ENCODE peak calls at places on chromosomes 6 and 20, in six cellular contexts. T is ovary, Y is brain microvascular endothelial cell, L is astrocyte of the cerebellum, K is cardiac fibroblast, Q is stomach. I is an unnamed sample.

GRCh38 chr6:152318278-152318677 is 318.9 kb downstream of the SYNE1 start:
- DNase-seq in T (no peak), Y (no peak), L (no peak), K (peak), Q (no peak), I (no peak)

GRCh38 chr20:11686195-11686594 is 231.5 kb upstream of the BTBD3 start:
- DNase-seq in T (no peak), Y (no peak), L (no peak), K (no peak), Q (no peak), I (no peak)

GRCh38 chr6:11241793-11242201 is 9.3 kb upstream of the NEDD9 start:
- DNase-seq in T (peak), Y (peak), L (no peak), K (peak), Q (peak), I (no peak)

GRCh38 chr6:141969201-141969600 is 163.5 kb upstream of the GJE1 start:
- DNase-seq in T (no peak), Y (peak), L (no peak), K (peak), Q (no peak), I (peak)

GRCh38 chr6:24064106-24064505 is 61.9 kb upstream of the NRSN1 start:
- DNase-seq in T (no peak), Y (no peak), L (no peak), K (no peak), Q (no peak), I (peak)

GRCh38 chr6:15475872-15476271 is 187.0 kb downstream of the DTNBP1 start:
- DNase-seq in T (no peak), Y (no peak), L (no peak), K (no peak), Q (no peak), I (no peak)

GRCh38 chr6:106512048-106512957 is 117.0 kb downstream of the RTN4IP1 start:
- DNase-seq in T (peak), Y (no peak), L (no peak), K (peak), Q (peak), I (peak)

GRCh38 chr6:163888030-163888819 is 473.7 kb downstream of the QKI start:
- DNase-seq in T (no peak), Y (no peak), L (no peak), K (no peak), Q (no peak), I (no peak)

GRCh38 chr6:137181876-137182653 is 8.6 kb upstream of the IL22RA2 start:
- DNase-seq in T (no peak), Y (no peak), L (no peak), K (no peak), Q (no peak), I (no peak)

GRCh38 chr20:43508604-43509040 is 1.1 kb downstream of the L3MBTL1 start:
- DNase-seq in T (no peak), Y (peak), L (no peak), K (no peak), Q (no peak), I (peak)

GRCh38 chr20:25090492-25091429 is 8.8 kb upstream of the VSX1 start:
- DNase-seq in T (no peak), Y (no peak), L (no peak), K (no peak), Q (no peak), I (no peak)

GRCh38 chr20:49610701-49611538 is 43.0 kb upstream of the PTGIS start:
- DNase-seq in T (peak), Y (peak), L (no peak), K (peak), Q (peak), I (peak)

GRCh38 chr20:5073154-5074049 is 46.4 kb downstream of the PCNA start:
- DNase-seq in T (peak), Y (peak), L (peak), K (peak), Q (peak), I (peak)

GRCh38 chr6:16759646-16760535 is 1.4 kb downstream of the ATXN1 start:
- DNase-seq in T (peak), Y (peak), L (no peak), K (peak), Q (peak), I (peak)

GRCh38 chr6:148959008-148959407 is 212.2 kb downstream of the UST start:
- DNase-seq in T (no peak), Y (no peak), L (no peak), K (no peak), Q (no peak), I (no peak)

GRCh38 chr6:103783344-103783743 is 1076.4 kb downstream of the HACE1 start:
- DNase-seq in T (no peak), Y (peak), L (no peak), K (no peak), Q (peak), I (peak)

GRCh38 chr6:122620902-122621301 is 10.7 kb downstream of the PKIB start:
- DNase-seq in T (no peak), Y (no peak), L (peak), K (no peak), Q (no peak), I (no peak)

GRCh38 chr6:150964765-150965164 is 99.3 kb downstream of the MTHFD1L start:
- DNase-seq in T (no peak), Y (no peak), L (no peak), K (no peak), Q (no peak), I (no peak)

GRCh38 chr6:124742971-124743370 is 219.3 kb upstream of the RNF217 start:
- DNase-seq in T (no peak), Y (no peak), L (peak), K (no peak), Q (no peak), I (no peak)

GRCh38 chr6:34338811-34339210 is 53.7 kb downstream of the NUDT3 start:
- DNase-seq in T (no peak), Y (no peak), L (no peak), K (no peak), Q (no peak), I (no peak)

GRCh38 chr6:780669-781068 is 87.7 kb upstream of the EXOC2 start:
- DNase-seq in T (no peak), Y (no peak), L (no peak), K (no peak), Q (no peak), I (no peak)

GRCh38 chr6:39189915-39190544 is 39.2 kb downstream of the KCNK5 start:
- DNase-seq in T (peak), Y (peak), L (no peak), K (peak), Q (peak), I (peak)

GRCh38 chr20:33803921-33804337 is 7.2 kb upstream of the CHMP4B start:
- DNase-seq in T (no peak), Y (peak), L (peak), K (peak), Q (no peak), I (no peak)

GRCh38 chr6:105431226-105431625 is 28.3 kb upstream of the PREP start:
- DNase-seq in T (no peak), Y (peak), L (peak), K (peak), Q (no peak), I (peak)

GRCh38 chr20:50721881-50722281 is 9.5 kb upstream of the PARD6B start:
- DNase-seq in T (no peak), Y (peak), L (no peak), K (peak), Q (peak), I (no peak)

GRCh38 chr6:39344821-39345280 is 22.3 kb upstream of the KCNK16 start:
- DNase-seq in T (no peak), Y (peak), L (no peak), K (peak), Q (no peak), I (peak)

GRCh38 chr20:32969356-32970114 is 34.7 kb downstream of the SUN5 start:
- DNase-seq in T (no peak), Y (no peak), L (no peak), K (no peak), Q (no peak), I (no peak)

GRCh38 chr6:14721103-14721758 is 524.6 kb upstream of the JARID2 start:
- DNase-seq in T (no peak), Y (no peak), L (no peak), K (peak), Q (no peak), I (no peak)

GRCh38 chr6:167643223-167643622 is 183.5 kb upstream of the AFDN start:
- DNase-seq in T (no peak), Y (no peak), L (no peak), K (no peak), Q (no peak), I (no peak)

GRCh38 chr6:135390450-135390849 is 107.1 kb downstream of the AHI1 start:
- DNase-seq in T (no peak), Y (no peak), L (no peak), K (no peak), Q (no peak), I (no peak)

GRCh38 chr20:57221916-57222630 is 44.4 kb downstream of the BMP7 start:
- DNase-seq in T (no peak), Y (no peak), L (no peak), K (no peak), Q (no peak), I (no peak)

GRCh38 chr20:23445596-23446217 is 6.2 kb downstream of the CSTL1 start:
- DNase-seq in T (no peak), Y (peak), L (no peak), K (peak), Q (no peak), I (no peak)

GRCh38 chr20:33606114-33606771 is 55.9 kb upstream of the C20orf144 start:
- DNase-seq in T (no peak), Y (no peak), L (no peak), K (no peak), Q (no peak), I (no peak)

GRCh38 chr20:25525857-25526256 is 59.5 kb downstream of the NINL start:
- DNase-seq in T (no peak), Y (peak), L (peak), K (peak), Q (no peak), I (no peak)

GRCh38 chr6:804771-805170 is 111.8 kb upstream of the EXOC2 start:
- DNase-seq in T (no peak), Y (no peak), L (no peak), K (no peak), Q (no peak), I (no peak)

GRCh38 chr6:22827760-22828159 is 258.4 kb downstream of the HDGFL1 start:
- DNase-seq in T (no peak), Y (peak), L (no peak), K (peak), Q (no peak), I (no peak)

GRCh38 chr6:22829070-22829469 is 259.7 kb downstream of the HDGFL1 start:
- DNase-seq in T (no peak), Y (no peak), L (no peak), K (no peak), Q (no peak), I (no peak)

GRCh38 chr6:22830463-22830862 is 261.1 kb downstream of the HDGFL1 start:
- DNase-seq in T (no peak), Y (no peak), L (no peak), K (no peak), Q (no peak), I (no peak)

GRCh38 chr6:22826961-22827360 is 257.6 kb downstream of the HDGFL1 start:
- DNase-seq in T (no peak), Y (peak), L (no peak), K (no peak), Q (no peak), I (peak)

DNA sequence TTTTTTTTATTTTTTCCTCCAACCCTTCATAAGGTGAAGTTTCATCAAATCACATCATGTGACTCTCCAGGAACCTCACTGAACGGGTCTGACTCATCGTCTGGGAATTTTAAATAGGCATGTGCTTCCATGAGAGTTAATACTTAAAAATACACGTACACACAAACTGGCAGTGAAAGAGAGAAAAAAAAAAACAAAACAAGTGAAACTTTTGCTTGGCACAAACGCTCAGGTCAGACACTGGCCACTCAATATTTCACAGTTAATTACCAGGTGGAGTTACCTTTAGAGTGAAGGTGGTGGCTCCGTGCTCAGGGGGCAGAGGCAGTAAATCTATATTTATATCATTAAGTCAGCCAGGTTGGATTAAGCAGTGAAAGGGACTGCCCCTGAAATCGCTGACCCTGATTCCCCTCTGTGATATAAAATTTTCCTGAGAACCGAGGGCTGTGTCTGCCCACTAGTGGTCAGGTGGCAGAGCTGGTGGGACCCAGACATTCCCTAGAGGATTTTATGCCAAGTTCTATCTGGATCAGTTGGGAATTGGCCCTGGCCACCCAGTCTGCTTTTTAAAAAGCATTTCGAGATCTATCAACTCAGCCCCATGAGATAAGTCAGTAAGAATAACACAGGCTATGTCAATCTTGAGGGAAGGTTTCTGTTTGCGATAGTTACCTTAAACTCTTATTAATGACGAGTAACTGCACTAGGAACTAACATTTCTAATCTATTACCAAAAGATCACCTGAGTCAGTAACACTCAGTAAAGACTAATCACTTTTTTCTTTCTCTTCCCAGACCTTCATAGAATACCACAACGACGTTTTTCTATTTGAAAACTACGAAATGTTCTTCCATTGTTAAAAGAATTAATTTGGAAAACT is 259.1 kb downstream of the HDGFL1 start:
- DNase-seq in T (peak), Y (peak), L (peak), K (peak), Q (no peak), I (peak)
- TF ChIP-seq CTCF in T (peak), Y (peak), L (peak), K (peak), Q (peak), I (peak)

GRCh38 chr6:31897612-31898199 is at the start of gene EHMT2:
- DNase-seq in T (peak), Y (peak), L (peak), K (peak), Q (peak), I (peak)
- TF ChIP-seq CTCF in T (peak), Y (no peak), L (no peak), K (no peak), Q (no peak), I (no peak)

GRCh38 chr20:46057856-46058655 is 29.0 kb downstream of the SLC12A5 start:
- DNase-seq in T (no peak), Y (peak), L (no peak), K (peak), Q (peak), I (no peak)
- TF ChIP-seq CTCF in T (no peak), Y (peak), L (peak), K (peak), Q (no peak), I (no peak)

DNA sequence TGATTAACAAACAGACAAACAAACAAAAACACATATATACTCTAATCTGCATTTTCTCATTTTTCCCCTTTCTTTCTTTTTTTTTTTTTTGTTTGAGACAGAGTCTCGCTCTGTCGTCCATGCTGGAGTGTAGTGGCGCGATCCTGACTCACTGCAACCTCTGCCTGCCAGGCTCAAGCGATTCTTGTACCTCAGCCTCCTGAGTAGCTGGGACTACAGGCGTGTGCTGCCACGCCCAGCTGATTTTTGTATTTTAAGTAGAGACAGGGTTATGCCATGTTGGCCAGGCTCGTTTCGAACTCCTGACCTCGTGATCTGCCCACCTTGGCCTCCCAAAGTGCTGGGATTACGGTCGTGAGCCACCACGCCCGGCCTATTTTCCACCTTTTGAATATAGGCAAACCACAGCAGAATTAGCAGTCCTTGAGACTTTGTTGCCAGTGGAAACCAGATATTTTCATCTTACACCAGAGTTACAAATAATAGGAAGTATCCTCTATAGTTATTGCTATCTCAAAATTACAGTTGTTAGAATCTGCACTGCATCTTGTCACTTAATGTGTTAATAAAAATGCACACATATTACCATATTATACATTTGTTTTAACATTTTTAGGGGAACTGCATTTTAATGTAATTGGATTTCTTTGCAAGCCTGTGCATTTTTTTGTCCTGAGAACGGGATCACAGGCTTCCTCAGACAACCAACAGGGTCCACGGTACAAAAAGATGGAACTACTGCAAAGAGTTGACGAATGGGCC is 208.2 kb upstream of the ZNF217 start:
- DNase-seq in T (no peak), Y (no peak), L (no peak), K (no peak), Q (no peak), I (no peak)
- TF ChIP-seq CTCF in T (no peak), Y (no peak), L (no peak), K (no peak), Q (no peak), I (no peak)

DNA sequence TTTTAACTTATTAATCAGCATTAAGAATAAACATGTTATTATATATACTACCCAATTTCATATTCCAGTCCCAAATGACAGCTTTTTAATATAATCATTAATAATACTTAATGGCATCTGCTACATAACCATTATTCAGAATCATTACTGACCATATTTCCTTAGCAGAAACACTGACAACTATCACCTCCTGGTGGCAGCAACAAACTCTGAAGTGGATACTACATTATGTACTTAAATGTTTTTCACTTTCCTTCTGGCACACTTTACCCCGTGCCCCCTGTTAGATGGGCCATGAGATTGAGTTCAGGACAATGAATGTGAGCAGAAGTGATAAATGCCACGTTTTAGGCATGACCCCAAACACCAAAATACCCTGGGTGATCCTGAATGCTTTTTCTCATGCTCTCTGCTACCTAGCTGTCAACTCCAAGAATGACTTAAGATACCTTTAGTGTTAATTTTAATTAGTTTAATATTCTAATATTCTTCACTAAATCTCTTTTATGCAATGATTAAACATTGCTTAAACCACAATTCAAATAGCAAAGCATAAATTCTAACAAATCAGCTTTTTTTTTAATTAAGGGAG is 77.1 kb downstream of the LMBRD1 start:
- DNase-seq in T (no peak), Y (peak), L (no peak), K (peak), Q (no peak), I (peak)
- TF ChIP-seq CTCF in T (no peak), Y (peak), L (peak), K (peak), Q (no peak), I (peak)

GRCh38 chr6:26568601-26569432 is 27.9 kb upstream of the ABT1 start:
- DNase-seq in T (peak), Y (peak), L (peak), K (peak), Q (peak), I (peak)
- TF ChIP-seq CTCF in T (no peak), Y (peak), L (peak), K (peak), Q (no peak), I (no peak)

GRCh38 chr6:158131926-158132325 is 36.1 kb downstream of the SERAC1 start:
- DNase-seq in T (no peak), Y (peak), L (no peak), K (peak), Q (no peak), I (peak)
- TF ChIP-seq CTCF in T (no peak), Y (peak), L (peak), K (peak), Q (no peak), I (peak)